ENCODE peak calls at places on chromosomes 6 and 20, in ten cellular contexts. O is LNCaP clone FGC, Z is H7, X is B cell, J is left ventricle myocardium inferior, V is H54, W is NCI-H2029 treated with DMSO at 0.1 percent for 48 hours, P is kidney, D is NAMALWA, F is neural progenitor cell. H is an unnamed sample.
A peak's percentile ranks its signal among the peaks of the same experiment; 100 is the strongest.

GRCh38 chr20:9112541-9113515 is 43.9 kb downstream of the PLCB4 start:
- DNase-seq in J (no peak), W (no peak), F (no peak), X (no peak), D (no peak), P (no peak), V (no peak), O (no peak), Z (no peak), H (peak; percentile 69)

GRCh38 chr6:16089232-16089843 is 39.5 kb upstream of the MYLIP start:
- DNase-seq in W (no peak), F (no peak), J (no peak), X (no peak), Z (no peak), D (no peak), P (no peak), O (no peak), V (no peak), H (no peak)

GRCh38 chr20:5654557-5654956 is 95.6 kb upstream of the SHLD1 start:
- DNase-seq in Z (no peak), D (no peak), P (no peak), W (no peak), F (no peak), J (no peak), X (no peak), O (no peak), V (peak; percentile 45), H (peak; percentile 84)

GRCh38 chr6:168376120-168376519 is 56.5 kb upstream of the DACT2 start:
- DNase-seq in P (no peak), V (no peak), O (no peak), Z (peak; percentile 26), J (no peak), X (no peak), W (no peak), D (no peak), F (no peak), H (no peak)

GRCh38 chr6:72857791-72858190 is 235.9 kb downstream of the KCNQ5 start:
- DNase-seq in V (peak; percentile 2), J (no peak), Z (no peak), D (no peak), P (no peak), W (no peak), O (no peak), X (no peak), F (no peak), H (peak; percentile 27)

GRCh38 chr6:155188707-155189496 is 74.9 kb upstream of the CLDN20 start:
- DNase-seq in V (peak; percentile 9), D (no peak), F (no peak), X (no peak), O (no peak), W (no peak), P (no peak), J (no peak), Z (no peak), H (peak; percentile 88)

GRCh38 chr20:41373851-41374567 is 7.4 kb upstream of the EMILIN3 start:
- DNase-seq in F (no peak), Z (no peak), O (no peak), W (no peak), V (no peak), X (no peak), P (no peak), J (no peak), D (no peak), H (no peak)

GRCh38 chr6:89793586-89793985 is 26.0 kb downstream of the MDN1 start:
- DNase-seq in O (no peak), D (peak; percentile 28), X (no peak), W (no peak), P (no peak), V (no peak), Z (no peak), J (peak; percentile 70), F (no peak), H (no peak)

GRCh38 chr20:20820780-20821495 is 108.5 kb upstream of the RALGAPA2 start:
- DNase-seq in P (no peak), V (no peak), W (no peak), D (no peak), O (no peak), Z (no peak), F (peak; percentile 25), X (no peak), J (no peak), H (no peak)

GRCh38 chr6:130385059-130385695 is 19.4 kb downstream of the TMEM200A start:
- DNase-seq in J (no peak), X (no peak), Z (no peak), V (no peak), F (no peak), P (no peak), O (no peak), D (no peak), W (no peak), H (no peak)

GRCh38 chr6:117174835-117175360 is 90.5 kb upstream of the VGLL2 start:
- DNase-seq in O (no peak), V (no peak), F (no peak), D (no peak), X (no peak), J (no peak), P (no peak), W (no peak), Z (no peak), H (no peak)

H was measured in retinal pigment epithelial cell.